ENCODE peak calls at places on chromosomes 4 and X, in eight cellular contexts. D is cardiac fibroblast; T is endothelial cell of umbilical vein; K is CD4-positive, alpha-beta T cell; X is glutamatergic neuron; U is IMR-90; P is endothelial cell; M is ovary. S is an unnamed sample.

GRCh38 chrX:155768036-155768769 is 112.9 kb upstream of the VAMP7 start:
- DNase-seq in P (no peak), K (no peak), T (no peak), M (no peak), D (peak; percentile 82), U (peak; percentile 35), X (no peak), S (peak; percentile 31)

GRCh38 chr4:8666581-8666980 is 74.0 kb downstream of the CPZ start:
- DNase-seq in P (no peak), K (no peak), X (no peak), T (no peak), U (no peak), M (no peak), D (no peak), S (no peak)

GRCh38 chrX:154369453-154370299 is 4.8 kb downstream of the FLNA start:
- DNase-seq in D (peak; percentile 95), P (peak; percentile 43), U (peak; percentile 95), M (peak; percentile 89), K (peak; percentile 70), T (peak; percentile 92), X (peak; percentile 55), S (peak; percentile 51)

GRCh38 chrX:139246295-139246694 is 284.2 kb upstream of the F9 start:
- DNase-seq in K (no peak), D (no peak), X (no peak), T (no peak), P (no peak), U (no peak), M (no peak), S (no peak)

GRCh38 chr4:84235131-84235530 is 264.0 kb downstream of the NKX6-1 start:
- DNase-seq in D (no peak), M (no peak), T (no peak), X (no peak), U (no peak), P (no peak), K (no peak), S (no peak)

GRCh38 chr4:184355111-184355604 is 119.2 kb downstream of the IRF2 start:
- DNase-seq in K (no peak), P (peak; percentile 72), M (no peak), T (peak; percentile 98), D (peak; percentile 98), X (no peak), U (peak; percentile 93), S (peak; percentile 52)

GRCh38 chr4:170978990-170979389 is 834.2 kb upstream of the GALNTL6 start:
- DNase-seq in D (no peak), P (no peak), U (no peak), X (no peak), T (no peak), K (no peak), M (no peak), S (no peak)

GRCh38 chrX:47198026-47198686 is 4.5 kb downstream of the UBA1 start:
- DNase-seq in T (no peak), X (no peak), D (peak; percentile 22), M (no peak), K (no peak), U (peak; percentile 20), P (no peak), S (no peak)

GRCh38 chr4:46254788-46255187 is 130.9 kb upstream of the GABRG1 start:
- DNase-seq in X (no peak), D (no peak), M (no peak), K (no peak), P (no peak), T (no peak), U (peak; percentile 38), S (no peak)

GRCh38 chr4:126604273-126604867 is 1028.4 kb upstream of the INTU start:
- DNase-seq in X (peak; percentile 24), P (peak; percentile 27), D (peak; percentile 62), K (no peak), U (peak; percentile 61), M (no peak), T (peak; percentile 39), S (peak; percentile 20)

GRCh38 chr4:56466910-56467283 is 520 bp upstream of the SRP72 start:
- DNase-seq in T (no peak), X (no peak), U (no peak), K (no peak), M (no peak), D (no peak), P (no peak), S (peak; percentile 16)

GRCh38 chr4:57131849-57132745 is 21.9 kb upstream of the IGFBP7 start:
- DNase-seq in D (peak; percentile 15), U (peak; percentile 24), K (no peak), P (peak; percentile 30), X (no peak), M (no peak), T (peak; percentile 90), S (no peak)

GRCh38 chr4:118968813-118969212 is 80.2 kb downstream of the SYNPO2 start:
- DNase-seq in U (no peak), X (no peak), M (no peak), T (no peak), K (no peak), P (no peak), D (peak; percentile 29), S (no peak)

GRCh38 chr4:113080050-113080449 is 30.6 kb downstream of the ANK2 start:
- DNase-seq in U (peak; percentile 2), M (no peak), P (no peak), K (no peak), D (peak; percentile 50), T (no peak), X (no peak), S (no peak)

GRCh38 chr4:109864134-109864533 is 16.2 kb downstream of the LRIT3 start:
- DNase-seq in M (no peak), X (no peak), P (no peak), T (no peak), U (no peak), K (no peak), D (no peak), S (no peak)

GRCh38 chr4:75030028-75030427 is 97.1 kb downstream of the PARM1 start:
- DNase-seq in X (no peak), T (no peak), U (no peak), K (no peak), M (no peak), D (no peak), P (no peak), S (no peak)

GRCh38 chr4:158766419-158767044 is 2.3 kb upstream of the FNIP2 start:
- DNase-seq in M (no peak), X (no peak), U (no peak), P (no peak), K (no peak), D (no peak), T (no peak), S (no peak)

GRCh38 chrX:107107459-107107858 is 11.2 kb downstream of the RBM41 start:
- DNase-seq in P (no peak), M (no peak), X (no peak), T (no peak), D (peak; percentile 2), K (no peak), U (no peak), S (no peak)

GRCh38 chr4:64385177-64385549 is 24.1 kb downstream of the TECRL start:
- DNase-seq in D (no peak), X (no peak), T (no peak), U (no peak), M (no peak), K (no peak), P (no peak), S (no peak)

GRCh38 chr4:123250843-123251242 is 145.8 kb upstream of the SPRY1 start:
- DNase-seq in P (no peak), T (peak; percentile 94), D (peak; percentile 67), M (peak; percentile 21), K (no peak), U (peak; percentile 93), X (no peak), S (no peak)

GRCh38 chr4:25180524-25181131 is 20.4 kb upstream of the SEPSECS start:
- DNase-seq in X (no peak), P (peak; percentile 19), D (peak; percentile 70), T (peak; percentile 36), U (peak; percentile 46), M (no peak), K (no peak), S (peak; percentile 30)

GRCh38 chrX:53288173-53288572 is 6.8 kb upstream of the IQSEC2 start:
- DNase-seq in P (no peak), K (no peak), X (peak; percentile 73), U (no peak), T (no peak), D (no peak), M (no peak), S (no peak)

GRCh38 chrX:28591542-28591941 is 4.3 kb downstream of the IL1RAPL1 start:
- DNase-seq in U (no peak), X (no peak), T (peak; percentile 43), P (no peak), K (no peak), D (no peak), M (no peak), S (no peak)

DNA sequence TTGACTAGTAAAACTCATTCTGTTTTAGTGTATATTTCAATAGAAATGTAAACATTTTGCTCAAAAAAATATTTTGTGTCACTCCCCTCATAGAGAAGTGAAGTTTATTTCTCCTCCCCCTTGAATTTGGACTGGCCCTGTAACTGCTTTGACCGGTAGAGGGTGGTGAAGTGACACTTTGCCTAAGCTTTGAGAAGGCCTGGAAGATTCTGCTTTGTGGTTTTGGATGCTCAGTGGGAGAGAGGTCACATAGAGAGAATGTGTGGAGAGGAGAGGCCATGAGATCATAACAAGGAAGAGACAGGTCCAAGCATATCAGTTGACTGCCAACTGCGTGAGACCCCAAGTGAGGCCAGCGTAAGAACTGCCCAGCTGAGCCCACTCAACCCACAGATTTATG is 19.1 kb upstream of the ARX start:
- DNase-seq in D (peak; percentile 22), U (no peak), X (no peak), M (no peak), P (no peak), K (no peak), T (no peak), S (no peak)
- TF ChIP-seq CTCF in D (peak; percentile 9), U (peak; percentile 14), X (no peak), M (no peak), P (no peak), K (no peak), T (no peak), S (no peak)

GRCh38 chrX:74420194-74421035 is 878 bp upstream of the SLC16A2 start:
- DNase-seq in T (peak; percentile 42), D (peak; percentile 58), K (peak; percentile 20), X (peak; percentile 57), U (peak; percentile 48), P (peak; percentile 39), M (peak; percentile 82), S (no peak)
- TF ChIP-seq CTCF in T (no peak), D (no peak), K (no peak), X (no peak), U (no peak), P (no peak), M (no peak), S (no peak)

DNA sequence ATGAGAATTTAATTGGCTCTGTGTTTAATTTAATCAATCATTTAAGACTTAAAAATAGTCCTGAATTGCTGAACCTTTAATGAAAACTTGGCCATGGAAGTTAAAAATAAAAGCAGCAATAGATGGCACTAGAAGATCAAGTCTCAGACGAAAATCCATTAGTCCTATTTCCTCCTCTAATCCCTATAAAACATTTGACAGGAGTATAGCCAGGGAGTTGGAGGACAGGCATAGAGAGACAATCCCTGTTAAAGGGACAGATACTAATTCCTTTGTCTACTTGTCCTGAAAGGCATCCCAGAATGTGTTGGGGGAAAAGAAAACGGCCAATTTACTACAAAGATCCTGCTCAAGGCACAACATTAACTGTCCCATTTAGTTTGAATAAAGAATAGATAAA is 276.3 kb upstream of the TACR3 start:
- DNase-seq in U (no peak), K (no peak), X (no peak), M (no peak), P (no peak), T (no peak), D (no peak), S (no peak)
- TF ChIP-seq CTCF in U (no peak), K (no peak), X (no peak), M (no peak), P (no peak), T (no peak), D (no peak), S (no peak)

GRCh38 chr4:82429728-82430192 is 502 bp downstream of the HNRNPDL start:
- DNase-seq in U (no peak), K (no peak), T (no peak), M (no peak), P (no peak), D (no peak), X (no peak), S (no peak)
- TF ChIP-seq CTCF in U (no peak), K (peak; percentile 48), T (no peak), M (no peak), P (peak; percentile 58), D (no peak), X (peak; percentile 40), S (no peak)